ENCODE peak calls at places on chromosomes 16 and 17, in five cellular contexts. D is psoas muscle; A is esophagus squamous epithelium; S is glomerular endothelial cell; N is activated T-cell treated with anti-CD3 and anti-CD28 coated beads, Interleukin-2, amount 50 U/mL, for 72 hours. O is an unnamed sample.

GRCh38 chr16:8850279-8850885 is 18.4 kb downstream of the CARHSP1 start:
- DNase-seq in D (peak), A (no peak), S (peak), N (no peak), O (no peak)

GRCh38 chr16:64434526-64435069 is 687.3 kb downstream of the CDH11 start:
- DNase-seq in D (no peak), A (no peak), S (no peak), N (no peak), O (no peak)

GRCh38 chr17:69320210-69320907 is 6.6 kb downstream of the ABCA5 start:
- DNase-seq in D (no peak), A (no peak), S (no peak), N (no peak), O (no peak)

GRCh38 chr17:68389041-68389440 is 68.3 kb downstream of the WIPI1 start:
- DNase-seq in D (no peak), A (no peak), S (no peak), N (no peak), O (no peak)

GRCh38 chr16:53061701-53062159 is 6.9 kb downstream of the CHD9 start:
- DNase-seq in D (no peak), A (no peak), S (no peak), N (peak), O (no peak)

GRCh38 chr17:80104956-80105375 is 3.6 kb downstream of the GAA start:
- DNase-seq in D (peak), A (no peak), S (no peak), N (no peak), O (no peak)

GRCh38 chr17:17782425-17783120 is 54.2 kb downstream of the SREBF1 start:
- DNase-seq in D (no peak), A (no peak), S (no peak), N (peak), O (no peak)

GRCh38 chr17:38588775-38589174 is 17.0 kb downstream of the SRCIN1 start:
- DNase-seq in D (no peak), A (no peak), S (no peak), N (no peak), O (no peak)

GRCh38 chr17:27532269-27533067 is 76.2 kb downstream of the KSR1 start:
- DNase-seq in D (no peak), A (no peak), S (no peak), N (no peak), O (no peak)